ENCODE peak calls at places on chromosomes 11 and 22, in four cellular contexts. J, O, N and I are unnamed samples.

GRCh38 chr11:105763594-105763993 is 153.7 kb downstream of the GRIA4 start:
- DNase-seq in J (no peak), O (no peak), N (no peak), I (no peak)

GRCh38 chr11:80255021-80255420 is 814.2 kb upstream of the TENM4 start:
- DNase-seq in J (no peak), O (no peak), N (no peak), I (no peak)

GRCh38 chr11:75204685-75205667 is 35.6 kb upstream of the TPBGL start:
- DNase-seq in J (peak; percentile 87), O (peak; percentile 86), N (peak; percentile 85), I (peak; percentile 85)

GRCh38 chr22:44337658-44338004 is 24.9 kb upstream of the SHISAL1 start:
- DNase-seq in J (no peak), O (no peak), N (no peak), I (peak; percentile 62)

GRCh38 chr22:26550498-26551033 is 38.3 kb upstream of the TFIP11 start:
- DNase-seq in J (no peak), O (no peak), N (peak; percentile 87), I (peak; percentile 87)

GRCh38 chr11:68282141-68282860 is 10.5 kb upstream of the C11orf24 start:
- DNase-seq in J (peak; percentile 74), O (peak; percentile 91), N (no peak), I (no peak)

GRCh38 chr11:117479372-117479771 is 151.7 kb downstream of the CEP164 start:
- DNase-seq in J (peak; percentile 58), O (no peak), N (no peak), I (no peak)

GRCh38 chr11:65637794-65638317 is at the start of gene SIPA1:
- DNase-seq in J (peak; percentile 90), O (peak; percentile 86), N (peak; percentile 86), I (peak; percentile 81)

GRCh38 chr11:14114269-14114668 is 151.7 kb downstream of the SPON1 start:
- DNase-seq in J (no peak), O (no peak), N (no peak), I (no peak)

GRCh38 chr22:29218758-29219408 is 13.2 kb downstream of the EMID1 start:
- DNase-seq in J (no peak), O (no peak), N (no peak), I (no peak)

GRCh38 chr22:48734961-48735360 is 1092.7 kb downstream of the BRD1 start:
- DNase-seq in J (no peak), O (no peak), N (peak; percentile 5), I (no peak)

GRCh38 chr11:61918251-61919112 is 1.1 kb upstream of the RAB3IL1 start:
- DNase-seq in J (peak; percentile 31), O (no peak), N (no peak), I (no peak)

GRCh38 chr11:2685051-2685450 is 14.7 kb downstream of the KCNQ1OT1 start:
- DNase-seq in J (no peak), O (no peak), N (peak; percentile 44), I (no peak)

GRCh38 chr11:69074375-69074774 is 25.6 kb downstream of the TPCN2 start:
- DNase-seq in J (no peak), O (no peak), N (no peak), I (no peak)

GRCh38 chr22:22882033-22882717 is 5.4 kb upstream of the IGLL5 start:
- DNase-seq in J (no peak), O (no peak), N (peak; percentile 61), I (no peak)

GRCh38 chr11:15835705-15836411 is 520.5 kb downstream of the SOX6 start:
- DNase-seq in J (no peak), O (no peak), N (no peak), I (no peak)